ENCODE peak calls at places on chromosomes 5 and 9, in six cellular contexts. B is GM23338, N is HepG2, M is K562, I is H1, H is GM12878. D is an unnamed sample.

GRCh38 chr5:150703767-150704166 is 2.9 kb upstream of the RBM22 start:
- DNase-seq in B (no peak), N (no peak), M (no peak), I (no peak), H (no peak), D (no peak)

GRCh38 chr9:103068666-103069207 is 73.6 kb downstream of the CYLC2 start:
- DNase-seq in B (no peak), N (no peak), M (no peak), I (no peak), H (no peak), D (no peak)

GRCh38 chr9:96122756-96123155 is 179.2 kb downstream of the HSD17B3 start:
- DNase-seq in B (no peak), N (no peak), M (no peak), I (no peak), H (no peak), D (no peak)

GRCh38 chr5:113132579-113132978 is 156.0 kb downstream of the DCP2 start:
- DNase-seq in B (no peak), N (no peak), M (no peak), I (no peak), H (no peak), D (no peak)

GRCh38 chr9:131734165-131734610 is 5.7 kb downstream of the RAPGEF1 start:
- DNase-seq in B (no peak), N (no peak), M (no peak), I (no peak), H (no peak), D (no peak)

GRCh38 chr5:160155017-160155725 is 35.9 kb upstream of the PWWP2A start:
- DNase-seq in B (no peak), N (no peak), M (no peak), I (no peak), H (no peak), D (no peak)

GRCh38 chr5:154813736-154814135 is 36.7 kb downstream of the FAXDC2 start:
- DNase-seq in B (no peak), N (no peak), M (no peak), I (no peak), H (no peak), D (no peak)

GRCh38 chr5:150073086-150073625 is 13.2 kb downstream of the CSF1R start:
- DNase-seq in B (no peak), N (no peak), M (no peak), I (no peak), H (no peak), D (no peak)

GRCh38 chr9:89999176-89999533 is 394.3 kb downstream of the GADD45G start:
- DNase-seq in B (no peak), N (no peak), M (no peak), I (no peak), H (no peak), D (no peak)

GRCh38 chr9:130670644-130671043 is 6.2 kb downstream of the PRDM12 start:
- DNase-seq in B (no peak), N (no peak), M (no peak), I (no peak), H (no peak), D (no peak)

GRCh38 chr9:112193562-112194288 is 18.6 kb upstream of the SUSD1 start:
- DNase-seq in B (no peak), N (no peak), M (no peak), I (no peak), H (no peak), D (no peak)

GRCh38 chr9:83707518-83707767 is 315 bp downstream of the UBQLN1 start:
- DNase-seq in B (no peak), N (no peak), M (no peak), I (no peak), H (no peak), D (no peak)

GRCh38 chr9:16321461-16322119 is 548.9 kb downstream of the BNC2 start:
- DNase-seq in B (no peak), N (no peak), M (no peak), I (no peak), H (no peak), D (no peak)

GRCh38 chr9:121574771-121575519 is 75.3 kb upstream of the GGTA1 start:
- DNase-seq in B (no peak), N (no peak), M (no peak), I (no peak), H (no peak), D (no peak)

GRCh38 chr5:158154226-158155005 is 295.5 kb upstream of the CLINT1 start:
- DNase-seq in B (no peak), N (no peak), M (no peak), I (no peak), H (no peak), D (no peak)

GRCh38 chr9:81595887-81596558 is 93.3 kb downstream of the TLE1 start:
- DNase-seq in B (peak; percentile 70), N (no peak), M (no peak), I (peak; percentile 74), H (no peak), D (peak; percentile 39)

GRCh38 chr5:78587775-78588291 is 60.7 kb downstream of the LHFPL2 start:
- DNase-seq in B (no peak), N (no peak), M (peak; percentile 77), I (no peak), H (no peak), D (no peak)

GRCh38 chr9:127846451-127847154 is 7.9 kb downstream of the ENG start:
- DNase-seq in B (no peak), N (no peak), M (peak; percentile 72), I (no peak), H (no peak), D (no peak)

GRCh38 chr9:6845881-6846280 is 88.1 kb downstream of the KDM4C start:
- DNase-seq in B (peak; percentile 85), N (peak; percentile 83), M (no peak), I (peak; percentile 9), H (no peak), D (peak; percentile 29)

GRCh38 chr9:16626577-16627130 is 243.8 kb downstream of the BNC2 start:
- DNase-seq in B (peak; percentile 70), N (no peak), M (no peak), I (no peak), H (no peak), D (no peak)

GRCh38 chr5:125054106-125054505 is 307.7 kb upstream of the ZNF608 start:
- DNase-seq in B (peak; percentile 31), N (no peak), M (no peak), I (no peak), H (no peak), D (no peak)

GRCh38 chr9:92482336-92482735 is at the start of gene ASPN:
- DNase-seq in B (no peak), N (no peak), M (no peak), I (no peak), H (no peak), D (no peak)

GRCh38 chr5:167587768-167588167 is 703.7 kb upstream of the WWC1 start:
- DNase-seq in B (peak; percentile 84), N (peak; percentile 11), M (no peak), I (peak; percentile 5), H (no peak), D (peak; percentile 47)

GRCh38 chr9:79287152-79287766 is 284.5 kb upstream of the TLE4 start:
- DNase-seq in B (no peak), N (no peak), M (no peak), I (no peak), H (no peak), D (no peak)

GRCh38 chr9:104313396-104314110 is 190.5 kb upstream of the OR13F1 start:
- DNase-seq in B (no peak), N (no peak), M (no peak), I (no peak), H (no peak), D (no peak)

GRCh38 chr5:54049963-54050362 is 260.4 kb downstream of the ARL15 start:
- DNase-seq in B (no peak), N (no peak), M (no peak), I (no peak), H (no peak), D (no peak)

GRCh38 chr5:37777472-37778135 is 62.2 kb downstream of the GDNF start:
- DNase-seq in B (no peak), N (no peak), M (no peak), I (no peak), H (no peak), D (no peak)

GRCh38 chr5:23466401-23466886 is 41.0 kb upstream of the PRDM9 start:
- DNase-seq in B (no peak), N (peak; percentile 75), M (no peak), I (no peak), H (no peak), D (no peak)

GRCh38 chr5:39998518-39998917 is 573.7 kb upstream of the DAB2 start:
- DNase-seq in B (no peak), N (no peak), M (no peak), I (no peak), H (no peak), D (no peak)

GRCh38 chr5:39995990-39996389 is 571.2 kb upstream of the DAB2 start:
- DNase-seq in B (no peak), N (no peak), M (no peak), I (no peak), H (no peak), D (no peak)

GRCh38 chr5:40006260-40006659 is 581.5 kb upstream of the DAB2 start:
- DNase-seq in B (no peak), N (no peak), M (no peak), I (no peak), H (no peak), D (no peak)

GRCh38 chr5:40001796-40002195 is 577.0 kb upstream of the DAB2 start:
- DNase-seq in B (no peak), N (no peak), M (no peak), I (no peak), H (no peak), D (no peak)
- TF ChIP-seq CREB1 in B (no peak), N (no peak), M (no peak), I (no peak), H (no peak), D (no peak)

DNA sequence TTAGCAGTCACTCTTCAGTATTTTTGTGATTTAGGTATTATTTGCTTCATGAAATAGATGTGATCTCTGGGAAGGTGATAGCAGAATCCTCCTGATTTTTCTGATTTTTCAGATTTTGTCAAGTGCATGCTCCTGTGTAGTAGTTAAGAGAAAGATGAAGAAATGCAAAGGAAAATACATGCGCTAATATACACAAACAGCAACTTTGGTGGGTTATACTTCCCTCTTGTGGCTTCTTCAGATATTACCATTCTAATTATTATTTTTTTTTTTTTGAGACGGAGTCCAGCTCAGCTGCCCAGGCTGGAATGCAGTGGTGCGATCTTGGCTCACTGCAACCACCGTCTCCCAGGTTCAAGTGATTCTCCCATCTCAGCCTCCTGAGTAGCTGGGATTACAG is 31.7 kb downstream of the LMNB1 start:
- DNase-seq in B (peak; percentile 35), N (peak; percentile 15), M (peak; percentile 31), I (no peak), H (no peak), D (no peak)
- TF ChIP-seq CREB1 in B (no peak), N (no peak), M (no peak), I (no peak), H (no peak), D (no peak)

GRCh38 chr5:9437741-9438240 is 108.1 kb downstream of the SEMA5A start:
- DNase-seq in B (no peak), N (no peak), M (no peak), I (no peak), H (no peak), D (no peak)
- TF ChIP-seq CREB1 in B (no peak), N (no peak), M (no peak), I (no peak), H (no peak), D (no peak)

DNA sequence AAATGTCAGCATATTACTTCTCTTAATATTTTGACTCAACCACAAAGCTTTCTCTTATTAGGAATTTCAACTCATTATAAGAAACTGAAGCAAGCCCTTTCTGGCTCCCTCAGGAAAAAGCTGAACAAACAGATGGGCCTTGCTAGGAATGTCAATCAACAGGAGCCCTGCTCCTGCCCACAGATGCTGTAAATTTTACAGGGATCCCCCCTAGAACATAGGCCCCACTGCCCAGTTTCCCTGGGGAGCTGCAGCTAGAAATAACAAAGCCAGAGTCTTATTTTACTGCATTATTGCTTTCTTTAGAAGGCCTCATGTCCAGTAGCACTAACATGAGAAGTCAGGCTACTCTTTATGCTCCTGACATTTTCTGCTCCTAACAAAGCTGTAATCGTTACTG is 103.8 kb downstream of the PCSK1 start:
- DNase-seq in B (no peak), N (no peak), M (no peak), I (no peak), H (no peak), D (no peak)
- TF ChIP-seq CREB1 in B (no peak), N (no peak), M (no peak), I (no peak), H (no peak), D (no peak)